ENCODE peak calls at places on chromosome 20, in six cellular contexts. X, B, D, G, Q and M are unnamed samples.

GRCh38 chr20:33709398-33709797 is 10.7 kb downstream of the PXMP4 start:
- DNase-seq in X (no peak), B (no peak), D (no peak), G (no peak), Q (no peak), M (no peak)

GRCh38 chr20:51797357-51798025 is 4.8 kb downstream of the SALL4 start:
- DNase-seq in X (no peak), B (no peak), D (no peak), G (no peak), Q (no peak), M (no peak)

GRCh38 chr20:59745716-59746115 is 141.4 kb downstream of the PHACTR3 start:
- DNase-seq in X (no peak), B (no peak), D (no peak), G (no peak), Q (no peak), M (no peak)

GRCh38 chr20:24787621-24788020 is 161.4 kb upstream of the CST7 start:
- DNase-seq in X (no peak), B (no peak), D (no peak), G (no peak), Q (no peak), M (no peak)

GRCh38 chr20:911882-912600 is 4.1 kb downstream of the ANGPT4 start:
- DNase-seq in X (no peak), B (no peak), D (no peak), G (no peak), Q (no peak), M (no peak)

GRCh38 chr20:9617062-9617461 is 102.7 kb downstream of the LAMP5 start:
- DNase-seq in X (no peak), B (peak), D (peak), G (peak), Q (peak), M (peak)

GRCh38 chr20:60851826-60852704 is 400.0 kb upstream of the CDH4 start:
- DNase-seq in X (no peak), B (no peak), D (no peak), G (no peak), Q (no peak), M (no peak)

GRCh38 chr20:14925286-14925685 is 587.9 kb upstream of the FLRT3 start:
- DNase-seq in X (no peak), B (peak), D (no peak), G (no peak), Q (no peak), M (no peak)

GRCh38 chr20:44279228-44279627 is 31.8 kb downstream of the FITM2 start:
- DNase-seq in X (no peak), B (peak), D (no peak), G (peak), Q (no peak), M (no peak)

GRCh38 chr20:58877374-58878360 is 25.2 kb downstream of the GNAS start:
- DNase-seq in X (no peak), B (no peak), D (no peak), G (no peak), Q (no peak), M (no peak)

GRCh38 chr20:17431621-17432364 is 99.4 kb downstream of the BFSP1 start:
- DNase-seq in X (peak), B (peak), D (peak), G (peak), Q (peak), M (peak)

GRCh38 chr20:6588296-6588695 is 179.2 kb upstream of the BMP2 start:
- DNase-seq in X (no peak), B (no peak), D (peak), G (no peak), Q (no peak), M (no peak)

GRCh38 chr20:45470262-45470931 is 844 bp downstream of the WFDC2 start:
- DNase-seq in X (no peak), B (no peak), D (peak), G (peak), Q (peak), M (peak)

GRCh38 chr20:32585011-32585518 is at the start of gene NOL4L:
- DNase-seq in X (no peak), B (no peak), D (peak), G (peak), Q (peak), M (no peak)

GRCh38 chr20:41513829-41514228 is 104.3 kb downstream of the CHD6 start:
- DNase-seq in X (no peak), B (no peak), D (no peak), G (no peak), Q (no peak), M (no peak)

GRCh38 chr20:44102582-44102981 is 84.4 kb downstream of the JPH2 start:
- DNase-seq in X (no peak), B (no peak), D (no peak), G (no peak), Q (no peak), M (no peak)

GRCh38 chr20:49661560-49662329 is 51.9 kb downstream of the B4GALT5 start:
- DNase-seq in X (no peak), B (no peak), D (no peak), G (no peak), Q (no peak), M (no peak)

GRCh38 chr20:38873050-38873581 is 53.1 kb upstream of the FAM83D start:
- DNase-seq in X (peak), B (no peak), D (no peak), G (no peak), Q (peak), M (no peak)

GRCh38 chr20:5181492-5181891 is 54.7 kb downstream of the CDS2 start:
- DNase-seq in X (no peak), B (no peak), D (peak), G (no peak), Q (no peak), M (no peak)

GRCh38 chr20:35886537-35886936 is 67.8 kb downstream of the SCAND1 start:
- DNase-seq in X (no peak), B (no peak), D (no peak), G (no peak), Q (no peak), M (no peak)

GRCh38 chr20:46341374-46342044 is 33.2 kb upstream of the CDH22 start:
- DNase-seq in X (no peak), B (no peak), D (no peak), G (no peak), Q (no peak), M (no peak)

GRCh38 chr20:13487202-13487601 is 151.5 kb downstream of the TASP1 start:
- DNase-seq in X (no peak), B (no peak), D (no peak), G (no peak), Q (no peak), M (no peak)

GRCh38 chr20:57319584-57319983 is 10.0 kb upstream of the SPO11 start:
- DNase-seq in X (no peak), B (no peak), D (no peak), G (no peak), Q (no peak), M (no peak)

GRCh38 chr20:63944078-63944941 is 11.9 kb downstream of the UCKL1 start:
- DNase-seq in X (no peak), B (no peak), D (no peak), G (no peak), Q (no peak), M (no peak)

GRCh38 chr20:63468421-63468820 is 4.0 kb downstream of the KCNQ2 start:
- DNase-seq in X (no peak), B (no peak), D (no peak), G (no peak), Q (no peak), M (no peak)

GRCh38 chr20:4720977-4721349 is 746 bp upstream of the PRND start:
- DNase-seq in X (no peak), B (no peak), D (no peak), G (no peak), Q (no peak), M (no peak)

GRCh38 chr20:59821201-59821600 is 112.2 kb downstream of the SYCP2 start:
- DNase-seq in X (no peak), B (no peak), D (no peak), G (no peak), Q (no peak), M (no peak)